ENCODE peak calls at places on chromosomes 3 and 15, in eight cellular contexts. V is left ventricle myocardium inferior, H is heart right ventricle, F is adrenal gland, Z is K562, B is ovary, Q is keratinocyte, J is brain microvascular endothelial cell. X is an unnamed sample.

GRCh38 chr3:116148881-116149530 is 296.3 kb downstream of the LSAMP start:
- DNase-seq in Q (no peak), F (no peak), H (no peak), B (no peak), J (no peak), V (no peak), Z (no peak), X (no peak)

GRCh38 chr15:64747578-64747977 is 27.8 kb downstream of the RBPMS2 start:
- DNase-seq in J (no peak), H (no peak), B (no peak), F (no peak), V (no peak), Z (no peak), Q (no peak), X (no peak)

GRCh38 chr15:41838400-41838897 is at the start of gene PLA2G4B:
- DNase-seq in Z (no peak), B (no peak), H (no peak), F (no peak), J (no peak), V (no peak), Q (no peak), X (no peak)

GRCh38 chr3:173733029-173733652 is 335.6 kb downstream of the NLGN1 start:
- DNase-seq in V (no peak), F (no peak), Q (no peak), H (no peak), J (peak; percentile 62), Z (no peak), B (no peak), X (no peak)

GRCh38 chr3:71659758-71660666 is 65.2 kb downstream of the EIF4E3 start:
- DNase-seq in V (no peak), F (no peak), J (no peak), B (no peak), H (no peak), Q (no peak), Z (no peak), X (no peak)

GRCh38 chr3:155084567-155084966 is 4.4 kb downstream of the MME start:
- DNase-seq in V (no peak), Z (no peak), B (no peak), H (no peak), F (no peak), J (no peak), Q (no peak), X (no peak)

GRCh38 chr3:24242012-24242698 is 252.5 kb downstream of the THRB start:
- DNase-seq in F (no peak), B (no peak), Q (no peak), J (peak; percentile 61), H (no peak), Z (no peak), V (no peak), X (no peak)

GRCh38 chr3:10244004-10244403 is 4.3 kb upstream of the TATDN2 start:
- DNase-seq in V (no peak), Q (no peak), H (no peak), F (no peak), J (no peak), Z (no peak), B (no peak), X (no peak)

GRCh38 chr15:70597056-70597603 is 166.2 kb downstream of the UACA start:
- DNase-seq in J (no peak), Q (no peak), B (no peak), V (no peak), F (no peak), H (no peak), Z (no peak), X (no peak)

GRCh38 chr15:83815506-83815905 is 161.6 kb downstream of the ADAMTSL3 start:
- DNase-seq in Z (no peak), B (no peak), Q (no peak), F (no peak), V (no peak), J (no peak), H (no peak), X (no peak)

GRCh38 chr3:136716629-136717028 is 35.5 kb downstream of the STAG1 start:
- DNase-seq in V (no peak), J (no peak), B (no peak), Q (no peak), H (no peak), F (no peak), Z (no peak), X (no peak)

GRCh38 chr3:9168230-9168629 is 81.2 kb downstream of the SRGAP3 start:
- DNase-seq in J (no peak), H (no peak), Z (no peak), Q (no peak), F (no peak), B (no peak), V (no peak), X (peak; percentile 63)

GRCh38 chr15:88467935-88468528 is 524 bp downstream of the MRPS11 start:
- DNase-seq in Q (no peak), V (no peak), H (no peak), F (no peak), Z (peak; percentile 27), B (no peak), J (no peak), X (peak; percentile 57)

GRCh38 chr3:192772495-192772894 is 45.2 kb upstream of the FGF12 start:
- DNase-seq in F (no peak), V (peak; percentile 48), B (no peak), Q (no peak), Z (no peak), J (peak; percentile 54), H (peak; percentile 42), X (peak; percentile 87)

DNA sequence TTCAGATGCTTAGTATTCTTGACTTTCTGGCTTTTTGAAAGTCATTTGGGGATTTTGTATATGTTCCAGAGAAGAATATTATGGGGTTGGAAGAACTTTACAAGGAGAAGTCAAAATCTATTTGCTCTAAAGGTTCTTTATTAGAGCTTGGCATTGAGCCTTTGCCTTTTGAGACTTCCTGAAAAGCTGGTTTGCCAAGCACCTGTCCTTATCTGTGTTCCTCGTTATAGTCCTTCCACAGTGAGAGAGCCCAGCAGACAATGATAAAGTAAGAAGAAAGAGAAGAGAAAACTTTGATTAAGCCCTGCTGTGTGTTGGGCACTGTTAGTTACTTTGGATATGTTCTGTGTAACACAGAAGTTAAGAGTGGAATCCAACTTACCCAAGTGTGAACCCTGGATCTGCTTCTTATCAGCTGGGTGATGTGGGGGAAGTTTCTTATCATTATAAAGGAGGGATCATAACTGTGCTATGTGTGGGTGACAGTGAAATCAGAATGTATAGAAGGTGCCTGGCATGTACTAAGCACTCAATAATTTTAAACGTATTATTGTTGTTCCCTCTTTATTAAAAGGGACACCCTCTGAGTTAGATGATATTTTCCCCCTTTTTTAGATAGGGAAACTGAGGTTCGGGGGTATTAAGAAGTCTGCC is 44.3 kb upstream of the POLR2M start:
- DNase-seq in H (no peak), Q (no peak), V (no peak), B (no peak), J (no peak), Z (no peak), F (no peak), X (no peak)
- H3K27ac ChIP-seq in H (no peak overlapping the region), Q (no peak overlapping the region), V (peak overlapping the region; percentile 34), B (no peak overlapping the region), J (no peak overlapping the region), Z (no peak overlapping the region), F (no peak overlapping the region), X (no peak overlapping the region)

DNA sequence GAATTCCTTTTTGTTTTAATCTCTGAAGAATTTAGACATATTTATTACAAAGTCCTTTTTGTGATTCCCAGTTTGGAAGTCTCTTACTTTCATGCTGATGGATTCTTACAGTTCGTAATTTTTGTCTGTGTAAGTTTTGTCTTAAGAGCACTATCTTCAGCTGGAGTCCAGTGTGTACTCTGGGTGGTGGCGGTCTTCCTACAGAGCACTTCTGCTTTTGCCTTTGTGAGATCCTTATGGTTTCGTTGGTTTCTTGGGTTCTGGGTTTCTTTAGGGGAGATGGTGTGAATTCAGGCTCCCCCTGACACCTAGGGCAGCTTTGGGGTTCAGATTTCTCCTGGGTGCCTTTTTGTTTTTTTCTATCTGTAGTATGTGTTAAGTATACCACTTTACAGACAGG is 45.3 kb downstream of the PLS1 start:
- DNase-seq in J (no peak), V (no peak), F (no peak), B (no peak), H (no peak), Z (no peak), Q (no peak), X (no peak)
- H3K27ac ChIP-seq in J (no peak overlapping the region), V (no peak overlapping the region), F (no peak overlapping the region), B (no peak overlapping the region), H (no peak overlapping the region), Z (no peak overlapping the region), Q (no peak overlapping the region), X (no peak overlapping the region)

DNA sequence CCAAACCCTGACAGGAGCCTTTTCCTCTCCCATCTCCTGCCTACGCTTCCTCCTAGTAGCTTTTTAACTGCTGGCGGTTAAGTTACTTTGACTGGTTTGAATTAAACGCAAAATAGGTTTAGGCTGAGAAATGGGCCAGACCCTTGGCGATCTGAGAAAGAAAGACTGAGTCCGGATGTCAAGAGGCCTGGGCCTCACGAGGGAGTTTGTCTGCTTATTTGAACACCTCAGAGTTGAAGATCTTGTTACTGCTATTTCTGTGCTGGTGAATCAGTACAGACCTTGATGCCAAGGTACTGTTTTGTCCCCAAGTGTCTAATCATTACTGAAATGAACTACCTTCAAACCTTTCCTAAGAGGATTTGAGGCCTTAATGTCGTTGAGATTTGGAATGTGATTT is 769 bp upstream of the FMN1 start:
- DNase-seq in J (no peak), H (no peak), Z (no peak), Q (no peak), V (no peak), B (no peak), F (no peak), X (no peak)
- H3K27ac ChIP-seq in J (no peak overlapping the region), H (peak overlapping the region; percentile 60), Z (no peak overlapping the region), Q (peak overlapping the region; percentile 79), V (peak overlapping the region; percentile 66), B (no peak overlapping the region), F (peak overlapping the region; percentile 10), X (no peak overlapping the region)

GRCh38 chr15:89830622-89831021 is 16.0 kb upstream of the ANPEP start:
- DNase-seq in Q (no peak), B (no peak), Z (no peak), H (no peak), V (no peak), J (no peak), F (no peak), X (no peak)

GRCh38 chr15:89827821-89828220 is 13.2 kb upstream of the ANPEP start:
- DNase-seq in Z (no peak), H (no peak), F (no peak), V (no peak), B (no peak), Q (no peak), J (no peak), X (no peak)

GRCh38 chr15:89829616-89830440 is 15.2 kb upstream of the ANPEP start:
- DNase-seq in F (no peak), B (no peak), Q (no peak), H (no peak), Z (no peak), J (no peak), V (no peak), X (no peak)

GRCh38 chr15:89828324-89829145 is 13.9 kb upstream of the ANPEP start:
- DNase-seq in F (no peak), Z (no peak), Q (no peak), H (peak; percentile 73), V (peak; percentile 67), B (peak; percentile 68), J (peak; percentile 38), X (no peak)

DNA sequence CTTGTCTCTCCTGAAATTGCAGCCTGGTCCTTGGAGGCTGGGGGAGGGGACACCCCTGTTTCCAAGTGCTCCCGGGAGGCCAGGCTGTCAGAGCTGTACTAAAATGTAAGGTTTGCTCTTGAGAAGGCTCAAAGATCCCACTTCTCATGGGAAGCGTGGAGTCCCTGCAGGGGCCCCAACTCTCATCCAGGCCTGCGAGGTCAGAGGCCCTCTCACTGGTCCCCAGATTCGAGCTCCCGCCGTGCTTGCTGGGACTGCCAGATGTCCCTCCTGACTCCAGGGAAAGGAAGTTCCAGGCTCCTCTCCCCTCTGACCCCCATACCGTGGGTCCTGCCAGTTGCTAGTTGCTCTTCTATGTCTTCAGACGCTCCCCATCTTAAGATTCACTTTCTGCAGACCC is 14.5 kb upstream of the ANPEP start:
- DNase-seq in V (no peak), Z (no peak), F (no peak), B (no peak), H (no peak), Q (no peak), J (no peak), X (no peak)
- H3K27ac ChIP-seq in V (peak overlapping the region; percentile 61), Z (no peak overlapping the region), F (no peak overlapping the region), B (no peak overlapping the region), H (no peak overlapping the region), Q (no peak overlapping the region), J (no peak overlapping the region), X (no peak overlapping the region)